ENCODE peak calls at places on chromosomes 16 and 17, in five cellular contexts. One of them, this sample, is unnamed.

GRCh38 chr17:81241648-81242420 is 2.7 kb downstream of the NDUFAF8 start:
- DNase-seq in myocyte: peak
- DNase-seq in T-helper 2 cell: no peak
- DNase-seq in HEK293T: peak
- DNase-seq in fibroblast of gingiva: no peak
- DNase-seq in this sample: peak

GRCh38 chr16:2915196-2915929 is 3.6 kb downstream of the FLYWCH1 start:
- DNase-seq in HEK293T: no peak
- DNase-seq in fibroblast of gingiva: no peak
- DNase-seq in T-helper 2 cell: no peak
- DNase-seq in myocyte: no peak
- DNase-seq in this sample: no peak

GRCh38 chr17:40062347-40063033 is at the start of gene THRA:
- DNase-seq in HEK293T: peak
- DNase-seq in myocyte: peak
- DNase-seq in fibroblast of gingiva: peak
- DNase-seq in T-helper 2 cell: peak
- DNase-seq in this sample: no peak

GRCh38 chr16:80804061-80804450 is 342 bp downstream of the CDYL2 start:
- DNase-seq in fibroblast of gingiva: peak
- DNase-seq in HEK293T: no peak
- DNase-seq in T-helper 2 cell: no peak
- DNase-seq in myocyte: peak
- DNase-seq in this sample: no peak

GRCh38 chr17:43033947-43034622 is 9.1 kb downstream of the RND2 start:
- DNase-seq in HEK293T: no peak
- DNase-seq in myocyte: no peak
- DNase-seq in T-helper 2 cell: no peak
- DNase-seq in fibroblast of gingiva: no peak
- DNase-seq in this sample: peak

GRCh38 chr16:57233944-57234706 is 10.9 kb upstream of the ARL2BP start:
- DNase-seq in T-helper 2 cell: no peak
- DNase-seq in HEK293T: no peak
- DNase-seq in myocyte: no peak
- DNase-seq in fibroblast of gingiva: no peak
- DNase-seq in this sample: no peak

GRCh38 chr16:11105038-11105903 is 150.7 kb downstream of the SOCS1 start:
- DNase-seq in T-helper 2 cell: no peak
- DNase-seq in fibroblast of gingiva: peak
- DNase-seq in myocyte: peak
- DNase-seq in HEK293T: no peak
- DNase-seq in this sample: no peak

GRCh38 chr17:45628019-45628418 is 137.5 kb upstream of the PLEKHM1 start:
- DNase-seq in HEK293T: no peak
- DNase-seq in T-helper 2 cell: no peak
- DNase-seq in fibroblast of gingiva: no peak
- DNase-seq in myocyte: no peak
- DNase-seq in this sample: no peak

GRCh38 chr16:78432451-78432850 is 333.0 kb downstream of the WWOX start:
- DNase-seq in fibroblast of gingiva: no peak
- DNase-seq in T-helper 2 cell: no peak
- DNase-seq in myocyte: no peak
- DNase-seq in HEK293T: no peak
- DNase-seq in this sample: no peak